ENCODE peak calls at places on chromosomes 11 and 22, in four cellular contexts. N, I, O and H are unnamed samples.

GRCh38 chr11:16261836-16262644 is 94.3 kb downstream of the SOX6 start:
- DNase-seq in I (no peak), O (no peak), N (no peak), H (no peak)

GRCh38 chr22:29030618-29031235 is 30.9 kb downstream of the C22orf31 start:
- DNase-seq in N (peak), O (peak), I (peak), H (no peak)

GRCh38 chr22:23530106-23530505 is 50.0 kb downstream of the IGLL1 start:
- DNase-seq in O (no peak), N (no peak), I (no peak), H (no peak)

GRCh38 chr22:37571258-37571991 is 8.5 kb downstream of the LGALS2 start:
- DNase-seq in N (peak), I (no peak), O (no peak), H (no peak)

GRCh38 chr22:21834869-21835268 is 32.6 kb downstream of the MAPK1 start:
- DNase-seq in I (no peak), O (no peak), N (no peak), H (peak)

GRCh38 chr22:24341657-24342056 is 71.0 kb downstream of the SPECC1L start:
- DNase-seq in N (no peak), I (no peak), O (no peak), H (no peak)

GRCh38 chr11:111019449-111019848 is 226.1 kb upstream of the POU2AF2 start:
- DNase-seq in O (no peak), I (no peak), N (no peak), H (no peak)

GRCh38 chr22:29717789-29718188 is 2.0 kb upstream of the CABP7 start:
- DNase-seq in I (no peak), O (no peak), N (no peak), H (no peak)

GRCh38 chr22:20430641-20431519 is 6.7 kb downstream of the SCARF2 start:
- DNase-seq in O (peak), I (peak), N (peak), H (peak)

GRCh38 chr11:90222459-90223247 is at the start of gene CHORDC1:
- DNase-seq in O (peak), I (peak), N (peak), H (peak)

GRCh38 chr11:100739636-100740035 is 52.5 kb downstream of the ARHGAP42 start:
- DNase-seq in O (no peak), I (peak), N (peak), H (no peak)

GRCh38 chr22:37187552-37187890 is 526 bp downstream of the C1QTNF6 start:
- DNase-seq in N (no peak), O (no peak), I (peak), H (no peak)

GRCh38 chr11:34809191-34810106 is 106.7 kb downstream of the APIP start:
- DNase-seq in O (peak), N (no peak), I (no peak), H (no peak)

GRCh38 chr11:67667490-67668190 is 6.8 kb downstream of the ALDH3B2 start:
- DNase-seq in O (no peak), N (no peak), I (no peak), H (no peak)

GRCh38 chr11:1338201-1339065 is 29.0 kb upstream of the TOLLIP start:
- DNase-seq in I (no peak), O (no peak), N (peak), H (no peak)

GRCh38 chr11:72223615-72224586 is 666 bp upstream of the INPPL1 start:
- DNase-seq in O (peak), I (peak), N (peak), H (peak)

GRCh38 chr11:69057236-69057635 is 8.5 kb downstream of the TPCN2 start:
- DNase-seq in O (no peak), I (no peak), N (no peak), H (no peak)

GRCh38 chr11:106706355-106706754 is 311.9 kb downstream of the GUCY1A2 start:
- DNase-seq in N (no peak), I (no peak), O (no peak), H (no peak)

GRCh38 chr22:41052661-41053490 is 39.5 kb upstream of the EP300 start:
- DNase-seq in I (no peak), N (no peak), O (no peak), H (no peak)

GRCh38 chr11:117691501-117691900 is 105.5 kb downstream of the DSCAML1 start:
- DNase-seq in O (no peak), I (no peak), N (no peak), H (no peak)

GRCh38 chr11:35357893-35358292 is 61.5 kb downstream of the SLC1A2 start:
- DNase-seq in N (no peak), I (no peak), O (no peak), H (no peak)

GRCh38 chr22:44704159-44705021 is 2.4 kb downstream of the PRR5 start:
- DNase-seq in I (no peak), N (no peak), O (no peak), H (no peak)

GRCh38 chr22:44701824-44702478 is at the start of gene PRR5:
- DNase-seq in O (peak), N (peak), I (peak), H (peak)

GRCh38 chr22:44705022-44705297 is 3.0 kb downstream of the PRR5 start:
- DNase-seq in N (no peak), O (no peak), I (no peak), H (no peak)

GRCh38 chr22:44702479-44703219 is 645 bp downstream of the PRR5 start:
- DNase-seq in O (peak), N (peak), I (peak), H (no peak)

DNA sequence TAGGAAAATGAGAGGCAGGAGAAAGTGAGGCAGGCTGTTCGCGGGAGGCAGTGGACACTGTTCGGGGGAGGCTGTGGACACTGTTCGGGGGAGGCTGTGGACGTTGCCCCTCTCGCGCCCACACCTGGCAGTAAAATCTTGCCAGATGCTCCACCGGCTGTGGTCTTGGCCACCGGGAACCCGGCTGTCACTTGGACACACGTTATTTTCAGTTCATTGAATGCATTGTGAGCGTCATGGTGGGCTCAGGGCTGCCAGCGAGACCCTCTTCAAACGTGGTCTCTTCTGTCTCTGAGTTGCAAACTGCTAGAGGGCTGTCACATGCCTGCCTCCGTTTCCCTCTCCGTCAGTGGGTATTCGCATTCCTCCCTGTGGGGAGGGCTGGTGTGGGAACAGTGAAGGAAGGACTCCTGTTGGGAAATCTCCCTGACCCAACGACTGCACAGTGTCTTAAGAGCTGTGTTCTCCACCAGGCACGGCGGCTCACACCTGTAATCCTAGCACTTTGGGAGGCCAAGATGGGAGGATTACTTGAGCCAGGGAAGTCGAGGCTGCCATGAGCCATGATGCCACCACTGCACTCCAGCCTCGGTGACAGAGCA is 1.4 kb downstream of the PRR5 start:
- DNase-seq in I (no peak), N (no peak), O (no peak), H (no peak)
- H3K4me3 ChIP-seq in I (peak), N (peak), O (peak), H (no peak)

GRCh38 chr11:47593492-47593933 is 698 bp downstream of the C1QTNF4 start:
- DNase-seq in N (no peak), I (no peak), O (no peak), H (no peak)

GRCh38 chr11:47592276-47592675 is 1.9 kb downstream of the C1QTNF4 start:
- DNase-seq in N (no peak), I (no peak), O (no peak), H (no peak)

GRCh38 chr11:47591764-47592163 is 2.4 kb downstream of the C1QTNF4 start:
- DNase-seq in N (no peak), O (no peak), I (no peak), H (no peak)

GRCh38 chr11:47593934-47594855 is at the start of gene C1QTNF4:
- DNase-seq in I (no peak), N (peak), O (no peak), H (no peak)

GRCh38 chr11:47592970-47593369 is 1.2 kb downstream of the C1QTNF4 start:
- DNase-seq in N (no peak), I (no peak), O (no peak), H (no peak)
- H3K4me3 ChIP-seq in N (peak), I (no peak), O (no peak), H (no peak)

DNA sequence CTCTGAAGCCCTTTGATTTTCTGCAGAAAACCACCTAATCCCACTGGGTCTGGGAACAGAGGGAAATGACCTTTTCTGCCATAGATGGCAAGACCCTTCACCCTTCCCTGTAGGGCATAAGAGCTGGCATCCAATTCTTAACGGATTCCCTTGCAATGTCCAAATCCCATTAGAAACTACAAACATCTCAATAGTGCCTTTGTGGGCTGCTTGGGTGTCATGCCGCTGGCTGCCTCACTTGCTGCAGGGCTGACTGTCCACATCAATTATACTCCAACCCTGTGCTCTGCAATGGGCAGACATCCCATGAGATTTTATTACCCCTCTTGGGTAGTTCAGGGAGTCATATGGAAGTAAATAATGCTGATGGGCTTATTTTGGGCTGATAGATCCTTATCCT is 7.2 kb downstream of the GRAP2 start:
- DNase-seq in O (no peak), I (no peak), N (no peak), H (no peak)
- H3K4me3 ChIP-seq in O (no peak), I (no peak), N (no peak), H (no peak)

GRCh38 chr11:123357990-123358827 is 71.9 kb upstream of the GRAMD1B start:
- DNase-seq in I (no peak), N (peak), O (no peak), H (peak)
- H3K4me3 ChIP-seq in I (peak), N (peak), O (peak), H (peak)